ENCODE peak calls at places on chromosome 14, in four cellular contexts. One of them, this sample, is unnamed.

GRCh38 chr14:22268875-22269274 is 320.1 kb downstream of the DAD1 start:
- DNase-seq in IMR-90: peak; percentile 47
- DNase-seq in K562: no peak
- DNase-seq in GM12878: no peak
- DNase-seq in this sample: no peak

GRCh38 chr14:88380405-88380804 is 5.1 kb upstream of the SPATA7 start:
- DNase-seq in IMR-90: peak; percentile 5
- DNase-seq in K562: no peak
- DNase-seq in GM12878: no peak
- DNase-seq in this sample: no peak

GRCh38 chr14:28382460-28383220 is 383.9 kb upstream of the FOXG1 start:
- DNase-seq in IMR-90: no peak
- DNase-seq in K562: no peak
- DNase-seq in GM12878: no peak
- DNase-seq in this sample: no peak

GRCh38 chr14:72925171-72925759 is 999 bp upstream of the DCAF4 start:
- DNase-seq in IMR-90: no peak
- DNase-seq in K562: peak; percentile 56
- DNase-seq in GM12878: no peak
- DNase-seq in this sample: no peak

GRCh38 chr14:49769171-49769570 is 1.2 kb downstream of the KLHDC2 start:
- DNase-seq in IMR-90: peak; percentile 52
- DNase-seq in K562: no peak
- DNase-seq in GM12878: no peak
- DNase-seq in this sample: no peak

GRCh38 chr14:64979336-64980074 is 7.2 kb upstream of the FNTB start:
- DNase-seq in IMR-90: peak; percentile 77
- DNase-seq in K562: no peak
- DNase-seq in GM12878: no peak
- DNase-seq in this sample: no peak

GRCh38 chr14:100417466-100417865 is 94.3 kb downstream of the SLC25A47 start:
- DNase-seq in IMR-90: peak; percentile 97
- DNase-seq in K562: peak; percentile 63
- DNase-seq in GM12878: no peak
- DNase-seq in this sample: peak; percentile 78

GRCh38 chr14:89231426-89232113 is 185.5 kb downstream of the FOXN3 start:
- DNase-seq in IMR-90: no peak
- DNase-seq in K562: no peak
- DNase-seq in GM12878: no peak
- DNase-seq in this sample: no peak

GRCh38 chr14:73269729-73270651 is 32.7 kb downstream of the PAPLN start:
- DNase-seq in IMR-90: peak; percentile 18
- DNase-seq in K562: no peak
- DNase-seq in GM12878: no peak
- DNase-seq in this sample: no peak

GRCh38 chr14:63650336-63650952 is 8.8 kb upstream of the WDR89 start:
- DNase-seq in IMR-90: peak; percentile 42
- DNase-seq in K562: no peak
- DNase-seq in GM12878: peak; percentile 54
- DNase-seq in this sample: no peak

GRCh38 chr14:84375235-84375634 is 1154.7 kb upstream of the FLRT2 start:
- DNase-seq in IMR-90: peak; percentile 5
- DNase-seq in K562: no peak
- DNase-seq in GM12878: no peak
- DNase-seq in this sample: no peak

GRCh38 chr14:94157195-94157594 is 16.9 kb upstream of the PPP4R4 start:
- DNase-seq in IMR-90: no peak
- DNase-seq in K562: no peak
- DNase-seq in GM12878: no peak
- DNase-seq in this sample: no peak

GRCh38 chr14:36510078-36510799 is 9.8 kb downstream of the NKX2-1 start:
- DNase-seq in IMR-90: no peak
- DNase-seq in K562: no peak
- DNase-seq in GM12878: no peak
- DNase-seq in this sample: no peak

GRCh38 chr14:42163136-42163535 is 556.5 kb downstream of the LRFN5 start:
- DNase-seq in IMR-90: no peak
- DNase-seq in K562: no peak
- DNase-seq in GM12878: no peak
- DNase-seq in this sample: no peak

GRCh38 chr14:80678436-80678835 is 263.1 kb downstream of the CEP128 start:
- DNase-seq in IMR-90: peak; percentile 57
- DNase-seq in K562: no peak
- DNase-seq in GM12878: no peak
- DNase-seq in this sample: peak; percentile 7

GRCh38 chr14:37678916-37679315 is 83.5 kb downstream of the TTC6 start:
- DNase-seq in IMR-90: peak; percentile 15
- DNase-seq in K562: no peak
- DNase-seq in GM12878: no peak
- DNase-seq in this sample: no peak

GRCh38 chr14:32366995-32367394 is 37.9 kb downstream of the AKAP6 start:
- DNase-seq in IMR-90: no peak
- DNase-seq in K562: no peak
- DNase-seq in GM12878: no peak
- DNase-seq in this sample: no peak

GRCh38 chr14:104387385-104388010 is 192.1 kb upstream of the C14orf180 start:
- DNase-seq in IMR-90: no peak
- DNase-seq in K562: no peak
- DNase-seq in GM12878: no peak
- DNase-seq in this sample: no peak

GRCh38 chr14:64721391-64721791 is 17.2 kb downstream of the PLEKHG3 start:
- DNase-seq in IMR-90: peak; percentile 37
- DNase-seq in K562: no peak
- DNase-seq in GM12878: no peak
- DNase-seq in this sample: no peak

GRCh38 chr14:95507174-95507573 is 9.3 kb downstream of the SYNE3 start:
- DNase-seq in IMR-90: peak; percentile 94
- DNase-seq in K562: peak; percentile 50
- DNase-seq in GM12878: no peak
- DNase-seq in this sample: no peak

DNA sequence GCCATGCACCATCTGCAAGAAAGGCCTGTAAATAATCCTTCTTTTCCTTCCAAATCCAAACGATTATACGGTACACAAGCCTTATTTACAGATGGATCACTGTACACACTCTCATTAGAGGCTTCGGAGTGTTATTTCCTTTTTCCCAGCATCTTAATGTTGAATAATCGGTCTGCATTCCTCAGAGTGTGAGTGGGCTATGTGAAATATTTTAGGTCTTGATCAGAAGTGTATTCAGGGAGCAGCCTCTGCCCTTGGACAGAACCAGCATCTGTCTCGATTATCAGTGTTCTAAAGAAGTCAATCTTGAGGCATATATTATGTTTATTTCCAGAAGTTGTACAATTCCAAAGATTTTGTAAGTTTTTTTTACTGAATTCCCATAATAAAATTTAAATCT is 340.6 kb downstream of the SEC23A start:
- DNase-seq in IMR-90: no peak
- DNase-seq in K562: no peak
- DNase-seq in GM12878: no peak
- DNase-seq in this sample: no peak
- TF ChIP-seq CHD1 in IMR-90: no peak
- TF ChIP-seq CHD1 in K562: no peak
- TF ChIP-seq CHD1 in GM12878: no peak
- TF ChIP-seq CHD1 in this sample: no peak

DNA sequence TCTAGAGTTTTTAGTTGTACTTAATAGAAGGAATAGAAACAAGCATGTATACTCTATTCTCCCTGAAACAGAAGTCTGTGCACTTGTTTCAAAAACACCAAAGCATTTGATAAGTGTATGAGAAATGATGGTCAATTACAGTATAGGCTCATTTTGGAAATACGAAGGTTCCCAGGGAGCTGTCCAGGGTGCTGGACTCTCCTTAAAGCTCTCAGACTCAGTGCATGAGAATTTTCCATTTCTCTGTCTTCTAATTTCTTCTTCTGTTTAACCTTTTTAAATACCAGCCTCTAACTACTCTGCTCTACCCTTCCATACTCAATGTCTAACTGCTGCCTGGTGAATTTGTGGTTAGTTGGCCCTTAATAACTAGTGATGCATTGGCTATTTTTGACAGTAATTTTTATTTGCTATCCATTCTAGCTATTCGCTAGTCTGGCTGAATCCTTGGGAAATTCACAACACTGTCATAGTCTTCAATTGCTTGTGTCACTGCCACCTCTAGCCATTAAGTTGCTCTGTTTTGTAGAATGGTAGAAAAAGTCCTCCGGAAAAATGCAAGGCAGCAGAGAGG is 229.2 kb downstream of the NRXN3 start:
- DNase-seq in IMR-90: no peak
- DNase-seq in K562: peak; percentile 7
- DNase-seq in GM12878: no peak
- DNase-seq in this sample: peak; percentile 60
- TF ChIP-seq CHD1 in IMR-90: no peak
- TF ChIP-seq CHD1 in K562: no peak
- TF ChIP-seq CHD1 in GM12878: no peak
- TF ChIP-seq CHD1 in this sample: no peak

DNA sequence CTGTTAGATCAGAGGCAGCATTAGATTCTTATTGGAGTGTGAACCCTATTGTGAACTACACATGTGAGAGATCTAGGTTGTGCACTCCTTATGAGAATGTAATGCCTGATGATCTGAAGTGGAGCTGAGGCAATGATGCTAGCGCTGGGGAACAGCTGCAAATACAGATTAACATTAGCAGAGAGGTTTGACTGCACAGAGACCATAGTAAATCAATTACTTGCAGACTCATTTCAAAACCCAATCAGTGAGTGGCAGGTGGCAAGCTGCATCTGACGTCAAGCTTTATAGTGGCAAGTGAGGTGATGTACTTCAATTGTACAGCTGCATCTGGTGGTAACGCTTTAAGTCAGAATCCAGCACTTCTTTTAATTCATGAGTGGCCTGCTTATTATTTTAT is 141.6 kb downstream of the GPHN start:
- DNase-seq in IMR-90: no peak
- DNase-seq in K562: no peak
- DNase-seq in GM12878: peak; percentile 79
- DNase-seq in this sample: no peak
- TF ChIP-seq CHD1 in IMR-90: no peak
- TF ChIP-seq CHD1 in K562: no peak
- TF ChIP-seq CHD1 in GM12878: no peak
- TF ChIP-seq CHD1 in this sample: no peak

GRCh38 chr14:77148510-77149231 is 7.1 kb upstream of the ZDHHC22 start:
- DNase-seq in IMR-90: no peak
- DNase-seq in K562: no peak
- DNase-seq in GM12878: no peak
- DNase-seq in this sample: no peak
- TF ChIP-seq CHD1 in IMR-90: no peak
- TF ChIP-seq CHD1 in K562: no peak
- TF ChIP-seq CHD1 in GM12878: no peak
- TF ChIP-seq CHD1 in this sample: no peak

GRCh38 chr14:62329427-62329826 is 567.2 kb downstream of the SNAPC1 start:
- DNase-seq in IMR-90: peak; percentile 63
- DNase-seq in K562: no peak
- DNase-seq in GM12878: no peak
- DNase-seq in this sample: no peak
- TF ChIP-seq CHD1 in IMR-90: no peak
- TF ChIP-seq CHD1 in K562: no peak
- TF ChIP-seq CHD1 in GM12878: no peak
- TF ChIP-seq CHD1 in this sample: no peak

DNA sequence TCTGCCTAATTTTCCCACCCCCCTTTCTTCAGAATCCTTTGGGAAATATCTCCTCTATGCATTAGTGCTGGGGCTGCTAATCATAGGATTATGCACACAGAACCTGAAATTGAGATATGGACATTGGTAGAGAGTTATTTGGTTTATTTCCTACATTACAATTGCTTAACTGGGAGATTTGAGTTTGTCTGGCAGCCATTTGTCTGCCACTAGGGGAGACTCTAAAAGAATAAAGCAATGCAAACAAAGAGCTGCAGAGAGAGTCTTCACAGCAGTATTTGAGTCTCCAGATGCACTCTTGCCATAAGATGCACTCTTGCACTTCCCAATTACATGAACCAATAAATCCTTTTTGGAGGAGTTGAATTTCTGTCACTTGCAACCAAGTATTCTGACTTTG is 12.0 kb upstream of the PCNX4 start:
- DNase-seq in IMR-90: no peak
- DNase-seq in K562: no peak
- DNase-seq in GM12878: no peak
- DNase-seq in this sample: no peak
- TF ChIP-seq CHD1 in IMR-90: no peak
- TF ChIP-seq CHD1 in K562: no peak
- TF ChIP-seq CHD1 in GM12878: no peak
- TF ChIP-seq CHD1 in this sample: no peak

GRCh38 chr14:93017341-93017797 is 94.4 kb downstream of the CHGA start:
- DNase-seq in IMR-90: no peak
- DNase-seq in K562: no peak
- DNase-seq in GM12878: no peak
- DNase-seq in this sample: no peak
- TF ChIP-seq CHD1 in IMR-90: no peak
- TF ChIP-seq CHD1 in K562: no peak
- TF ChIP-seq CHD1 in GM12878: no peak
- TF ChIP-seq CHD1 in this sample: no peak

GRCh38 chr14:54011001-54011400 is 54.4 kb upstream of the BMP4 start:
- DNase-seq in IMR-90: peak; percentile 7
- DNase-seq in K562: no peak
- DNase-seq in GM12878: no peak
- DNase-seq in this sample: no peak
- TF ChIP-seq CHD1 in IMR-90: no peak
- TF ChIP-seq CHD1 in K562: no peak
- TF ChIP-seq CHD1 in GM12878: no peak
- TF ChIP-seq CHD1 in this sample: no peak

This sample was measured in H1.